ENCODE peak calls at places on chromosome 20, in six cellular contexts. Y, N, U, B, W and H are unnamed samples. For H3K36me3 and H3K9me3, the result is how much of the 10 kb centered on the place peaks cover.

GRCh38 chr20:44324343-44324742 is 12.5 kb upstream of the R3HDML start:
- DNase-seq in N (peak), U (no peak), Y (no peak), B (no peak), W (no peak), H (peak)

GRCh38 chr20:20192366-20192765 is 140.0 kb downstream of the CFAP61 start:
- DNase-seq in Y (no peak), W (no peak), B (no peak), N (no peak), U (no peak), H (no peak)

GRCh38 chr20:44759595-44759994 is 13.9 kb downstream of the KCNK15 start:
- DNase-seq in W (no peak), U (no peak), B (no peak), N (no peak), Y (no peak), H (no peak)

GRCh38 chr20:63740070-63740500 is 509 bp downstream of the SLC2A4RG start:
- DNase-seq in B (peak), U (peak), Y (peak), W (no peak), N (peak), H (peak)

GRCh38 chr20:19986419-19986818 is 30.7 kb upstream of the NAA20 start:
- DNase-seq in N (no peak), U (no peak), W (no peak), B (peak), Y (no peak), H (no peak)

GRCh38 chr20:19975436-19975799 is 41.7 kb upstream of the NAA20 start:
- DNase-seq in B (peak), U (peak), Y (no peak), W (no peak), N (no peak), H (peak)

GRCh38 chr20:60953311-60953710 is 298.8 kb upstream of the CDH4 start:
- DNase-seq in W (no peak), U (no peak), N (peak), B (no peak), Y (no peak), H (no peak)

GRCh38 chr20:61770203-61770602 is 295.5 kb downstream of the TAF4 start:
- DNase-seq in B (no peak), W (no peak), Y (no peak), U (no peak), N (no peak), H (no peak)

GRCh38 chr20:39961667-39962066 is 727.4 kb downstream of the MAFB start:
- DNase-seq in B (no peak), U (no peak), N (no peak), W (no peak), Y (no peak), H (no peak)

GRCh38 chr20:3199206-3199605 is 5.3 kb downstream of the DDRGK1 start:
- DNase-seq in W (no peak), N (no peak), U (no peak), B (no peak), Y (no peak), H (no peak)
- H3K36me3 ChIP-seq in W (under half), N (under half), U (half or more), B (under half), Y (under half), H (under half)

GRCh38 chr20:59354460-59354859 is 54.0 kb downstream of the EDN3 start:
- DNase-seq in B (no peak), W (no peak), N (no peak), Y (no peak), U (no peak), H (no peak)

GRCh38 chr20:59350330-59351147 is 50.1 kb downstream of the EDN3 start:
- DNase-seq in N (no peak), Y (no peak), W (no peak), U (no peak), B (no peak), H (no peak)

GRCh38 chr20:59355242-59355641 is 54.8 kb downstream of the EDN3 start:
- DNase-seq in U (no peak), N (no peak), W (no peak), B (no peak), Y (no peak), H (no peak)

GRCh38 chr20:59349277-59349676 is 48.9 kb downstream of the EDN3 start:
- DNase-seq in W (no peak), Y (no peak), U (no peak), B (no peak), N (no peak), H (no peak)

DNA sequence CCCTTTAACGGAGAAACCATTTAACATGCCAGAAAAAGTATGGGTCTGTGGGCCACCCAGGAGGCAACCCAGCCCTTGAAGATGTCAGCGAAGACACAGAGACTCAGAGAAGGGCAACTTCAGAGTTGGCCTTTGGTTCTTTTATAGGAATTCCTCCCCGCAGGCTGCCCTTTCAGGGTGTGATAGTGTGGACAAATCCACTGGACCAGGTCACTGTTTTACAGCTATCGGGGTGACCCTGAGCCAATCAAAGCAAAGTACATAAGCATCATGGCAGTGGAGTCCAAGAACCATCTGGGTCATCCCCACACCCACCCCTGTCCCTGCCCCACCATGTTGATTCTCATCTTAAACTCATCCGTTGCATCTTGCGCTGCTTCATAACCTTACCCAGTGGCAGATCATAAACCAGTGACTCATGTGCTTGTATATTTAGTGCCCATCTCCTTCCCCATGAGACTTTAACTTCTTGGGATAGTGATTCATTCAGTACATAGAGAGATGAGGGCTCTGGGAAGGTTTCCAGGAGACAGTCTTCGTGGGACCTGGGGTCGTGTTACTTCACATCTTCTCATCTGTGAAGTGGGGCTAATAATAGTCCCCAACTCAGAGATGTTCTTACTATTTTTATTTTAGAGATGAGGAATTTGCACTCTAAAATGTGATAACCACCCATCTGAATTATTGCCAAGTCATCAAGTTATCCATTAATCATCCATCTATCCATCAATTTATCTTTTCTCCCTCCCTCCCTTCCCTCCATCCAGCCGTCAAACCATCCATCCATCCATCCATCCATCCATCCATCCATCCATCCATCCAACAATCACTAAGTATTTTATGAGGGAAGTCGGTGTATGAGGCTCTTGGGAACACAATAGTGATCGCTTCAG is 51.0 kb downstream of the EDN3 start:
- DNase-seq in Y (no peak), U (no peak), W (no peak), B (no peak), N (no peak), H (no peak)
- H3K27ac ChIP-seq in Y (no peak), U (no peak), W (no peak), B (no peak), N (no peak), H (no peak)

DNA sequence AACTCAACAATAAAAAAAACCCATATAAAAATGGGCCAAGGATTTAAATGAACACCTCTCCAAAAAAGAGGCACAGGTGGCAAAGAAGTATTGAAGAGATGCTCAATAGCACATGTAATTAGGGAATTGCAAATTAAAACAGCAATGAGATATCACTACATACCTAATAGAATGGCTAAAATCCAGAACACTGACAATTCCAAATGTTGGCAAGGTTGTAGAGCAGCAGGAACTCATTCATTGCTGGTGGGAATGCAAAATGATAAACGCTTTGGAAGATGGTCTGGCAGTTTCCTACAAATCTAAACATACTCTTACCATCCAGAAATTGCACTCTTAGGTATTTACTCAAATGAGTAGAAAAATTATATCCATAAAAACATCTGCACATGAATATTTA is 17.1 kb downstream of the CD93 start:
- DNase-seq in Y (no peak), N (no peak), U (no peak), W (no peak), B (no peak), H (no peak)
- H3K9me3 ChIP-seq in Y (under half), N (under half), U (under half), W (under half), B (under half), H (under half)

GRCh38 chr20:1121439-1121838 is 3.0 kb downstream of the PSMF1 start:
- DNase-seq in U (no peak), B (no peak), Y (no peak), N (no peak), W (no peak), H (no peak)

GRCh38 chr20:1122388-1123315 is 4.2 kb downstream of the PSMF1 start:
- DNase-seq in N (no peak), U (peak), W (no peak), B (peak), Y (no peak), H (peak)

GRCh38 chr20:1124416-1124815 is 6.0 kb downstream of the PSMF1 start:
- DNase-seq in Y (no peak), U (no peak), B (peak), N (no peak), W (no peak), H (no peak)

GRCh38 chr20:1127840-1128239 is 9.4 kb downstream of the PSMF1 start:
- DNase-seq in N (no peak), W (no peak), B (no peak), U (no peak), Y (no peak), H (no peak)

DNA sequence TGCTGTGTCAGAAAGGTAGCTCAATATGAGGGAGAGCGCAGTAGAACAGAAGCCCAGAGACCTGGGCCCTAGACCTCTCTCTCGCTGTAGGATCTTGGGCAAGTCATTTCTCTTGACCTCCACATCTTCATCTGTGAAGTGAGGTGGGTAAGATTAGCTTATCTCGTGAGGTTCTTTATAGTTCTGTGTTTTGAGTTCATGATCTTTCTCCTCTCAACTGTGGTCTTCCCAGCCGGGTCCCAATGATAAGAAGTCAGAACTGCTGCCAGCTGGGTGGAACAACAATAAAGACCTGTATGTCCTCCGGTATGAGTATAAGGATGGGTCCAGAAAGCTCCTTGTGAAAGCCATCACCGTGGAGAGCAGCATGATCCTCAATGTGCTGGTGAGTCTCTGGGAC is 6.9 kb downstream of the PSMF1 start:
- DNase-seq in Y (no peak), N (no peak), B (no peak), U (no peak), W (no peak), H (no peak)
- H3K36me3 ChIP-seq in Y (under half), N (under half), B (under half), U (half or more), W (under half), H (half or more)

DNA sequence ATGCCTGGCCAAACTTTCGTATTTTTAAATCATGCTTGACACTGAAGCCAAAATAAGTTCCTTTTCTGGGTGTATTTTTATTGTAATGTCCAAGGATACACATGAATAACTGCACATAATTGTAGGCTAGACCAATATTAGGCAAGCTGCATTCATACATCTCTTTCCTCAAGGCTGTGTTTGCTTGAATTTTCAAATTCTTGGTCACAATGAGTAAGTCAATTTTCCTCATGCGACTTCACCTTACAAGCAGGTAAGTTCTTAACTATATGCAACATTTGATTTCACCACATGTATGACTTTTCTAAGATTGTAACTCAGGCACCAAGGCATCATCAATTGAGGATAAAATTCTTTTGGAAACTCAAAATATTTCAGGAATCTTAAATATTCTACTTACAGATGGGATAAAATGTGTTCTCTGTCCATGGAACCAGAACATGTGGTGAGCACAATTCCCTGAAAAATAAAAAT is 112.4 kb upstream of the ZNF217 start:
- DNase-seq in Y (no peak), U (no peak), N (no peak), B (peak), W (no peak), H (no peak)
- H3K27ac ChIP-seq in Y (peak), U (peak), N (no peak), B (peak), W (no peak), H (peak)

DNA sequence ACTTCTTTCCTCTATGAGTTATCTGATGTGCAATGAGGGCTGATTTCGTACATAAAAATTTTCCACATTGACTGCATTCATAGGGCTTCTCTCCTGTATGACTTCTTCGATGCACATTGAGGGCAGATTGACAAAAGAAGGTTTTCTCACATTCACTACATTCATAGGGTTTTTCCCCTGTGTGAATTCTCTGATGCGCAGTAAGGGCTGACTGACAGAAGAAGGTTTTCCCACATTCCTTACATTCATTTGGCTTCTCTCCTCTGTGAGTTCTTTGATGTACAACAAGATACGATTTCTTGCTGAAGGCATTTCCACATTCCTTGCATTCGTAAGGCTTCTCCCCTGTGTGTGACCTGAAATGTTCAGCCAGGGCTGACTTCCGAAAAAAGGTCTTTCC is 11.4 kb downstream of the ZNF334 start:
- DNase-seq in W (no peak), N (no peak), U (no peak), Y (no peak), B (no peak), H (no peak)
- H3K9me3 ChIP-seq in W (under half), N (half or more), U (under half), Y (under half), B (under half), H (under half)

GRCh38 chr20:37859406-37860171 is 43.3 kb upstream of the VSTM2L start:
- DNase-seq in U (no peak), N (no peak), B (no peak), Y (no peak), W (no peak), H (no peak)

GRCh38 chr20:37853823-37854375 is 49.0 kb upstream of the VSTM2L start:
- DNase-seq in Y (no peak), N (no peak), U (no peak), W (no peak), B (no peak), H (no peak)

GRCh38 chr20:37852666-37853065 is 50.3 kb upstream of the VSTM2L start:
- DNase-seq in B (peak), W (no peak), Y (no peak), N (no peak), U (no peak), H (no peak)

GRCh38 chr20:37856932-37857660 is 45.8 kb upstream of the VSTM2L start:
- DNase-seq in B (peak), W (no peak), U (no peak), N (no peak), Y (no peak), H (no peak)
- H3K36me3 ChIP-seq in B (under half), W (under half), U (half or more), N (under half), Y (under half), H (under half)